ENCODE peak calls at places on chromosome 1, in four cellular contexts. Z, V, P and E are unnamed samples.

GRCh38 chr1:40763742-40764532 is 19.6 kb upstream of the KCNQ4 start:
- DNase-seq in V (no peak), Z (no peak), P (no peak), E (no peak)

GRCh38 chr1:65605621-65606020 is 185.2 kb downstream of the LEPR start:
- DNase-seq in V (no peak), P (no peak), Z (no peak), E (no peak)

GRCh38 chr1:43054961-43055360 is 96.3 kb upstream of the SLC2A1 start:
- DNase-seq in P (no peak), V (no peak), Z (no peak), E (no peak)

GRCh38 chr1:181496759-181497158 is 13.4 kb downstream of the CACNA1E start:
- DNase-seq in P (no peak), Z (no peak), V (no peak), E (no peak)

GRCh38 chr1:210262167-210262896 is 29.7 kb downstream of the SERTAD4 start:
- DNase-seq in V (peak; percentile 58), Z (no peak), P (peak; percentile 68), E (peak; percentile 13)

GRCh38 chr1:231393668-231394067 is 28.4 kb downstream of the EGLN1 start:
- DNase-seq in P (no peak), V (no peak), Z (no peak), E (no peak)

GRCh38 chr1:17161926-17162800 is 42.8 kb upstream of the PADI1 start:
- DNase-seq in V (no peak), Z (no peak), P (no peak), E (no peak)

GRCh38 chr1:220462756-220463155 is 65.2 kb upstream of the MARK1 start:
- DNase-seq in P (no peak), Z (no peak), V (no peak), E (no peak)

GRCh38 chr1:77047978-77048614 is 171.1 kb downstream of the PIGK start:
- DNase-seq in Z (no peak), P (no peak), V (no peak), E (no peak)

GRCh38 chr1:2300004-2300771 is 72.1 kb downstream of the SKI start:
- DNase-seq in V (no peak), P (no peak), Z (peak; percentile 62), E (no peak)

GRCh38 chr1:43441894-43442632 is 11.7 kb downstream of the HYI start:
- DNase-seq in V (no peak), P (no peak), Z (no peak), E (no peak)

GRCh38 chr1:200351826-200352549 is 57.8 kb downstream of the ZNF281 start:
- DNase-seq in P (no peak), Z (no peak), V (peak; percentile 83), E (no peak)

GRCh38 chr1:12460911-12461621 is 156.9 kb downstream of the DHRS3 start:
- DNase-seq in V (no peak), Z (no peak), P (no peak), E (no peak)

GRCh38 chr1:44947060-44947773 is 39.2 kb downstream of the EIF2B3 start:
- DNase-seq in V (peak; percentile 57), Z (no peak), P (no peak), E (no peak)

GRCh38 chr1:147631839-147632238 is 38.5 kb downstream of the ACP6 start:
- DNase-seq in V (no peak), Z (no peak), P (no peak), E (no peak)

GRCh38 chr1:36355811-36356210 is 29.9 kb downstream of the STK40 start:
- DNase-seq in V (no peak), Z (no peak), P (no peak), E (no peak)

GRCh38 chr1:76843821-76844448 is 23.3 kb upstream of the ST6GALNAC5 start:
- DNase-seq in V (no peak), P (no peak), Z (no peak), E (no peak)

GRCh38 chr1:246335126-246335525 is 172.0 kb downstream of the SMYD3 start:
- DNase-seq in P (no peak), V (no peak), Z (no peak), E (no peak)

GRCh38 chr1:87794788-87795614 is 466.3 kb downstream of the LMO4 start:
- DNase-seq in Z (no peak), P (peak; percentile 86), V (peak; percentile 45), E (no peak)

GRCh38 chr1:152112101-152112884 is 3.0 kb downstream of the TCHH start:
- DNase-seq in P (no peak), Z (no peak), V (no peak), E (no peak)